ENCODE peak calls at places on chromosomes 4 and X, in five cellular contexts. One of them, this sample, is unnamed. For H3K9me3, the result is how much of the 10 kb centered on the place peaks cover.

GRCh38 chrX:109889289-109890006 is 113.5 kb upstream of the TMEM164 start:
- DNase-seq in trophoblast cell: no peak
- DNase-seq in H1: no peak
- DNase-seq in neuronal stem cell: no peak
- DNase-seq in mesenchymal stem cell: peak
- DNase-seq in this sample: no peak

GRCh38 chr4:150237110-150237852 is 159.0 kb downstream of the DCLK2 start:
- DNase-seq in neuronal stem cell: no peak
- DNase-seq in trophoblast cell: peak
- DNase-seq in H1: no peak
- DNase-seq in mesenchymal stem cell: peak
- DNase-seq in this sample: no peak

GRCh38 chrX:14508025-14508690 is 21.2 kb upstream of the GLRA2 start:
- DNase-seq in H1: no peak
- DNase-seq in neuronal stem cell: no peak
- DNase-seq in mesenchymal stem cell: no peak
- DNase-seq in trophoblast cell: no peak
- DNase-seq in this sample: no peak

GRCh38 chr4:126738527-126738923 is 894.2 kb upstream of the INTU start:
- DNase-seq in H1: no peak
- DNase-seq in trophoblast cell: no peak
- DNase-seq in mesenchymal stem cell: no peak
- DNase-seq in neuronal stem cell: no peak
- DNase-seq in this sample: no peak

GRCh38 chr4:76307670-76308014 is 1.1 kb downstream of the STBD1 start:
- DNase-seq in mesenchymal stem cell: no peak
- DNase-seq in neuronal stem cell: no peak
- DNase-seq in H1: no peak
- DNase-seq in trophoblast cell: peak
- DNase-seq in this sample: no peak

GRCh38 chrX:47590984-47591383 is 8.7 kb downstream of the TIMP1 start:
- DNase-seq in mesenchymal stem cell: no peak
- DNase-seq in H1: no peak
- DNase-seq in neuronal stem cell: no peak
- DNase-seq in trophoblast cell: no peak
- DNase-seq in this sample: no peak

GRCh38 chr4:133147365-133147821 is 1.7 kb upstream of the PCDH10 start:
- DNase-seq in H1: peak
- DNase-seq in mesenchymal stem cell: peak
- DNase-seq in trophoblast cell: no peak
- DNase-seq in neuronal stem cell: no peak
- DNase-seq in this sample: no peak

GRCh38 chr4:42281324-42282020 is 115.8 kb upstream of the SHISA3 start:
- DNase-seq in H1: no peak
- DNase-seq in mesenchymal stem cell: no peak
- DNase-seq in neuronal stem cell: no peak
- DNase-seq in trophoblast cell: peak
- DNase-seq in this sample: no peak

GRCh38 chrX:155888139-155888538 is 7.0 kb downstream of the VAMP7 start:
- DNase-seq in trophoblast cell: peak
- DNase-seq in neuronal stem cell: no peak
- DNase-seq in mesenchymal stem cell: peak
- DNase-seq in H1: no peak
- DNase-seq in this sample: no peak

GRCh38 chr4:11368701-11369115 is 60.0 kb downstream of the HS3ST1 start:
- DNase-seq in H1: no peak
- DNase-seq in trophoblast cell: no peak
- DNase-seq in mesenchymal stem cell: no peak
- DNase-seq in neuronal stem cell: no peak
- DNase-seq in this sample: no peak

GRCh38 chr4:41339812-41340809 is 83.4 kb downstream of the UCHL1 start:
- DNase-seq in mesenchymal stem cell: peak
- DNase-seq in trophoblast cell: peak
- DNase-seq in H1: no peak
- DNase-seq in neuronal stem cell: no peak
- DNase-seq in this sample: peak

GRCh38 chr4:157728215-157728614 is 444.6 kb downstream of the GASK1B start:
- DNase-seq in neuronal stem cell: no peak
- DNase-seq in H1: no peak
- DNase-seq in trophoblast cell: no peak
- DNase-seq in mesenchymal stem cell: no peak
- DNase-seq in this sample: no peak

GRCh38 chr4:82801910-82802521 is 3.4 kb upstream of the SCD5 start:
- DNase-seq in trophoblast cell: peak
- DNase-seq in H1: no peak
- DNase-seq in neuronal stem cell: no peak
- DNase-seq in mesenchymal stem cell: peak
- DNase-seq in this sample: no peak

GRCh38 chr4:8090312-8090711 is 68.3 kb downstream of the ABLIM2 start:
- DNase-seq in trophoblast cell: no peak
- DNase-seq in mesenchymal stem cell: no peak
- DNase-seq in H1: no peak
- DNase-seq in neuronal stem cell: no peak
- DNase-seq in this sample: no peak

GRCh38 chr4:26873391-26874026 is 12.9 kb downstream of the STIM2 start:
- DNase-seq in mesenchymal stem cell: no peak
- DNase-seq in H1: no peak
- DNase-seq in neuronal stem cell: no peak
- DNase-seq in trophoblast cell: no peak
- DNase-seq in this sample: no peak

GRCh38 chrX:87808576-87809243 is 291.1 kb downstream of the KLHL4 start:
- DNase-seq in H1: no peak
- DNase-seq in trophoblast cell: no peak
- DNase-seq in neuronal stem cell: no peak
- DNase-seq in mesenchymal stem cell: no peak
- DNase-seq in this sample: no peak

GRCh38 chr4:146890301-146890700 is 55.4 kb downstream of the TTC29 start:
- DNase-seq in H1: no peak
- DNase-seq in neuronal stem cell: no peak
- DNase-seq in trophoblast cell: no peak
- DNase-seq in mesenchymal stem cell: no peak
- DNase-seq in this sample: no peak

GRCh38 chr4:47641755-47642154 is 156.7 kb downstream of the ATP10D start:
- DNase-seq in mesenchymal stem cell: peak
- DNase-seq in trophoblast cell: no peak
- DNase-seq in H1: no peak
- DNase-seq in neuronal stem cell: no peak
- DNase-seq in this sample: no peak

GRCh38 chr4:182931691-182932297 is 14.6 kb upstream of the DCTD start:
- DNase-seq in mesenchymal stem cell: no peak
- DNase-seq in H1: no peak
- DNase-seq in trophoblast cell: peak
- DNase-seq in neuronal stem cell: no peak
- DNase-seq in this sample: no peak

GRCh38 chr4:128277856-128278255 is 9.8 kb downstream of the PGRMC2 start:
- DNase-seq in mesenchymal stem cell: no peak
- DNase-seq in trophoblast cell: no peak
- DNase-seq in neuronal stem cell: no peak
- DNase-seq in H1: no peak
- DNase-seq in this sample: no peak

GRCh38 chr4:13561673-13562072 is 17.4 kb upstream of the NKX3-2 start:
- DNase-seq in neuronal stem cell: no peak
- DNase-seq in H1: no peak
- DNase-seq in trophoblast cell: no peak
- DNase-seq in mesenchymal stem cell: no peak
- DNase-seq in this sample: no peak

GRCh38 chr4:183441276-183441675 is 3.2 kb upstream of the CDKN2AIP start:
- DNase-seq in mesenchymal stem cell: no peak
- DNase-seq in H1: no peak
- DNase-seq in neuronal stem cell: no peak
- DNase-seq in trophoblast cell: peak
- DNase-seq in this sample: no peak

GRCh38 chrX:149682031-149682430 is 29.8 kb upstream of the MAGEA11 start:
- DNase-seq in neuronal stem cell: no peak
- DNase-seq in trophoblast cell: peak
- DNase-seq in mesenchymal stem cell: no peak
- DNase-seq in H1: no peak
- DNase-seq in this sample: peak

GRCh38 chr4:143369556-143369955 is 32.9 kb downstream of the GAB1 start:
- DNase-seq in H1: no peak
- DNase-seq in neuronal stem cell: no peak
- DNase-seq in mesenchymal stem cell: no peak
- DNase-seq in trophoblast cell: no peak
- DNase-seq in this sample: no peak

GRCh38 chr4:77156912-77157858 is at the start of gene CCNG2:
- DNase-seq in mesenchymal stem cell: peak
- DNase-seq in H1: peak
- DNase-seq in neuronal stem cell: no peak
- DNase-seq in trophoblast cell: peak
- DNase-seq in this sample: peak

DNA sequence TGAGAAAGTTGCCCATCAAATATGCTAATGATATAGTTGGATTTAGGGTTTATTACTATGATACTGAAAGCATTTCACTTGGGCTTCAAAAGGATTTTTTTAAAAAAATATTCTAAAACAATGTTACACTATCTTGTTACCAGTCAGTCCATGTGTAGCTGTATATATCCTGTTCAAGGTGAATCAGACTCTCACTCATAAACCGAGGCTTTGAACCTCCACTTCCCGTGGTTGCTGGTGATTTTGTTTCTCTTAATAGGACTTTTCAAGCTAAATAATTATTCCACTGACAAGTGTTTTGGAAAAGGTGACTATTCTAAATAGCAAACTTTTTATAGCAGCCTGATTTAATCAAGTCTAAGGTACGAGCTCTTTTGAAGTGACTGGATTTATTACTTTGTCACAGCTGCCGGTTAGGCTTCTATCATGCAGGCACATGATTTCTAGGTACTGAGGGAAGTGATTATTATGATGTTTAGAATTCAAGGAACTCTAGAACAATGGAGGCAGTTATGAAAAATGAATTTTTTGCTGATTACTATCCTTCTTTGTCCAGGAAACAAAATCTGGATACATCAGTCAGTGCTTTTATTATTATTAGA is 287.7 kb downstream of the KCTD8 start:
- DNase-seq in H1: no peak
- DNase-seq in neuronal stem cell: no peak
- DNase-seq in mesenchymal stem cell: no peak
- DNase-seq in trophoblast cell: peak
- DNase-seq in this sample: no peak
- H2BK12ac ChIP-seq in H1: no peak
- H2BK12ac ChIP-seq in neuronal stem cell: no peak
- H2BK12ac ChIP-seq in mesenchymal stem cell: no peak
- H2BK12ac ChIP-seq in trophoblast cell: no peak
- H2BK12ac ChIP-seq in this sample: no peak

GRCh38 chr4:185761352-185762235 is 50.4 kb downstream of the SORBS2 start:
- DNase-seq in neuronal stem cell: no peak
- DNase-seq in H1: no peak
- DNase-seq in mesenchymal stem cell: no peak
- DNase-seq in trophoblast cell: no peak
- DNase-seq in this sample: no peak

GRCh38 chr4:185767528-185767927 is 44.5 kb downstream of the SORBS2 start:
- DNase-seq in H1: no peak
- DNase-seq in neuronal stem cell: no peak
- DNase-seq in trophoblast cell: no peak
- DNase-seq in mesenchymal stem cell: no peak
- DNase-seq in this sample: no peak

DNA sequence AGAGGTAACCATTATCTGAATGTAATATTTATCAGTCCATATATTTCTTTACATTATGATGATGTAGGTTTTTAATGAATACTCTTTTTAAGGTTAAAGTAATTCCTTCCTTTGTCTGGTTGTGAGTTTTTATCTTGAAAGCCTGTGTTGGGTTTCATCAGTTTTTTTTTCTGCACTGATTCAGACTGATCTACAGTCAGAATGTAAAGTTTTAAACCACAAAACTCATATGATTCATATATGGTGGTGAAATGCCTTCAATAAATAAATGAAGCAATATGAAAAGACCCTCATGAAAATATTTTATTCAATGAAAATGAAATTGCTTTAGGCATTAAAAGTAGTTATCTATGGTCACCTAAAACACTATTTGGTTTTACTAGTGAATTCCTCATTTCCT is 47.1 kb downstream of the SORBS2 start:
- DNase-seq in neuronal stem cell: no peak
- DNase-seq in trophoblast cell: no peak
- DNase-seq in mesenchymal stem cell: no peak
- DNase-seq in H1: no peak
- DNase-seq in this sample: no peak
- H3K9me3 ChIP-seq in neuronal stem cell: under half
- H3K9me3 ChIP-seq in trophoblast cell: under half
- H3K9me3 ChIP-seq in mesenchymal stem cell: under half
- H3K9me3 ChIP-seq in H1: under half
- H3K9me3 ChIP-seq in this sample: under half

GRCh38 chr4:153120235-153120634 is 84.0 kb upstream of the TRIM2 start:
- DNase-seq in H1: no peak
- DNase-seq in trophoblast cell: no peak
- DNase-seq in neuronal stem cell: no peak
- DNase-seq in mesenchymal stem cell: no peak
- DNase-seq in this sample: no peak
- H2BK12ac ChIP-seq in H1: no peak
- H2BK12ac ChIP-seq in trophoblast cell: no peak
- H2BK12ac ChIP-seq in neuronal stem cell: no peak
- H2BK12ac ChIP-seq in mesenchymal stem cell: no peak
- H2BK12ac ChIP-seq in this sample: no peak

GRCh38 chrX:46500054-46500453 is 45.2 kb downstream of the ZNF674 start:
- DNase-seq in trophoblast cell: no peak
- DNase-seq in neuronal stem cell: no peak
- DNase-seq in mesenchymal stem cell: peak
- DNase-seq in H1: no peak
- DNase-seq in this sample: no peak
- H3K9me3 ChIP-seq in trophoblast cell: under half
- H3K9me3 ChIP-seq in neuronal stem cell: half or more
- H3K9me3 ChIP-seq in mesenchymal stem cell: half or more
- H3K9me3 ChIP-seq in H1: under half
- H3K9me3 ChIP-seq in this sample: half or more

GRCh38 chrX:115098897-115099296 is 81.5 kb upstream of the IL13RA2 start:
- DNase-seq in mesenchymal stem cell: no peak
- DNase-seq in H1: no peak
- DNase-seq in trophoblast cell: no peak
- DNase-seq in neuronal stem cell: no peak
- DNase-seq in this sample: no peak

GRCh38 chrX:115089419-115089818 is 72.0 kb upstream of the IL13RA2 start:
- DNase-seq in H1: no peak
- DNase-seq in trophoblast cell: no peak
- DNase-seq in neuronal stem cell: no peak
- DNase-seq in mesenchymal stem cell: no peak
- DNase-seq in this sample: no peak

DNA sequence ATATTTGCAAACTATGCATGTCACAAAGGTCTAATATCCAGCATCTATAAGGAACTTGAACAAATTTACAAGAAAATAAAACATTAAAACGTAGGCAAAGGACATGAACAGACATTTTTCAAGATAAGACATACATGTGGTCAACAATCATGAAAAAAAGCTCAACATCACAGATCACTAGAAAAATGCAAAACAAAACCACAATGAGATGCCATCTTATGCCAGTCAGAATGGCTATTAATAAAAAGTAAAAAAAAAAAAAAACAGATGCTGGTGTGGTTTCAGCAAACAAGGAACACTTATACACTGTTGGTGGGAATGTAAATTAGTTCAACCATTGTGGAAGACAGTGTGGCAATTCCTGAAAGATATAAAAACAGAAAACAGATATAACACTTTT is 75.8 kb upstream of the IL13RA2 start:
- DNase-seq in H1: no peak
- DNase-seq in trophoblast cell: no peak
- DNase-seq in neuronal stem cell: no peak
- DNase-seq in mesenchymal stem cell: peak
- DNase-seq in this sample: no peak
- H2BK12ac ChIP-seq in H1: no peak
- H2BK12ac ChIP-seq in trophoblast cell: no peak
- H2BK12ac ChIP-seq in neuronal stem cell: no peak
- H2BK12ac ChIP-seq in mesenchymal stem cell: no peak
- H2BK12ac ChIP-seq in this sample: no peak